ENCODE peak calls at places on chromosomes 7 and 10, in six cellular contexts. One of them, this sample, is unnamed.
A peak's percentile ranks its signal among the peaks of the same experiment; 100 is the strongest.

GRCh38 chr7:155985518-155986427 is 173.5 kb upstream of the SHH start:
- DNase-seq in ELR: no peak
- DNase-seq in body of pancreas: no peak
- DNase-seq in cerebellum: no peak
- DNase-seq in Caki2: no peak
- DNase-seq in Right ventricle myocardium superior: no peak
- DNase-seq in this sample: no peak

GRCh38 chr10:80491251-80492102 is 37.4 kb downstream of the TSPAN14 start:
- DNase-seq in cerebellum: no peak
- DNase-seq in Right ventricle myocardium superior: peak; percentile 61
- DNase-seq in Caki2: peak; percentile 71
- DNase-seq in ELR: no peak
- DNase-seq in body of pancreas: no peak
- DNase-seq in this sample: peak; percentile 24

GRCh38 chr7:85719981-85720963 is 533.4 kb upstream of the SEMA3D start:
- DNase-seq in Caki2: peak; percentile 82
- DNase-seq in cerebellum: no peak
- DNase-seq in body of pancreas: no peak
- DNase-seq in ELR: peak; percentile 38
- DNase-seq in Right ventricle myocardium superior: no peak
- DNase-seq in this sample: no peak

GRCh38 chr7:150896562-150897209 is 44.4 kb downstream of the AOC1 start:
- DNase-seq in cerebellum: no peak
- DNase-seq in body of pancreas: no peak
- DNase-seq in Right ventricle myocardium superior: no peak
- DNase-seq in Caki2: no peak
- DNase-seq in ELR: no peak
- DNase-seq in this sample: no peak

GRCh38 chr10:124997791-124998623 is 56.1 kb downstream of the ZRANB1 start:
- DNase-seq in Caki2: no peak
- DNase-seq in cerebellum: no peak
- DNase-seq in ELR: no peak
- DNase-seq in Right ventricle myocardium superior: no peak
- DNase-seq in body of pancreas: peak; percentile 12
- DNase-seq in this sample: no peak

GRCh38 chr10:36730316-36730715 is 395.1 kb upstream of the ANKRD30A start:
- DNase-seq in Caki2: no peak
- DNase-seq in body of pancreas: no peak
- DNase-seq in ELR: peak; percentile 32
- DNase-seq in cerebellum: no peak
- DNase-seq in Right ventricle myocardium superior: no peak
- DNase-seq in this sample: no peak

GRCh38 chr7:128425851-128426250 is 16.1 kb upstream of the IMPDH1 start:
- DNase-seq in Right ventricle myocardium superior: peak; percentile 70
- DNase-seq in ELR: peak; percentile 57
- DNase-seq in body of pancreas: peak; percentile 73
- DNase-seq in Caki2: peak; percentile 33
- DNase-seq in cerebellum: no peak
- DNase-seq in this sample: peak; percentile 87

GRCh38 chr10:25745976-25746375 is 188.1 kb upstream of the MYO3A start:
- DNase-seq in ELR: no peak
- DNase-seq in body of pancreas: no peak
- DNase-seq in Caki2: no peak
- DNase-seq in Right ventricle myocardium superior: no peak
- DNase-seq in cerebellum: no peak
- DNase-seq in this sample: no peak

GRCh38 chr7:98281757-98282652 is 519 bp downstream of the BRI3 start:
- DNase-seq in Right ventricle myocardium superior: peak; percentile 70
- DNase-seq in ELR: peak; percentile 33
- DNase-seq in body of pancreas: peak; percentile 66
- DNase-seq in cerebellum: peak; percentile 27
- DNase-seq in Caki2: no peak
- DNase-seq in this sample: peak; percentile 46

GRCh38 chr10:78779339-78779955 is 289.3 kb upstream of the ZMIZ1 start:
- DNase-seq in body of pancreas: no peak
- DNase-seq in Right ventricle myocardium superior: no peak
- DNase-seq in Caki2: no peak
- DNase-seq in cerebellum: no peak
- DNase-seq in ELR: no peak
- DNase-seq in this sample: no peak

GRCh38 chr10:115335366-115335765 is 242.2 kb downstream of the ATRNL1 start:
- DNase-seq in Caki2: no peak
- DNase-seq in cerebellum: no peak
- DNase-seq in Right ventricle myocardium superior: no peak
- DNase-seq in body of pancreas: no peak
- DNase-seq in ELR: no peak
- DNase-seq in this sample: no peak

GRCh38 chr10:122468923-122469781 is 7.8 kb downstream of the HTRA1 start:
- DNase-seq in body of pancreas: no peak
- DNase-seq in Caki2: peak; percentile 66
- DNase-seq in ELR: peak; percentile 98
- DNase-seq in cerebellum: no peak
- DNase-seq in Right ventricle myocardium superior: no peak
- DNase-seq in this sample: no peak

GRCh38 chr7:79778786-79779382 is 325.4 kb upstream of the MAGI2 start:
- DNase-seq in Caki2: no peak
- DNase-seq in ELR: peak; percentile 77
- DNase-seq in cerebellum: no peak
- DNase-seq in Right ventricle myocardium superior: no peak
- DNase-seq in body of pancreas: no peak
- DNase-seq in this sample: no peak

GRCh38 chr10:75187961-75188426 is 22.6 kb upstream of the VDAC2 start:
- DNase-seq in cerebellum: peak; percentile 16
- DNase-seq in body of pancreas: peak; percentile 71
- DNase-seq in Right ventricle myocardium superior: no peak
- DNase-seq in Caki2: peak; percentile 52
- DNase-seq in ELR: peak; percentile 79
- DNase-seq in this sample: peak; percentile 64

GRCh38 chr10:129441391-129442009 is 25.5 kb upstream of the MGMT start:
- DNase-seq in Caki2: no peak
- DNase-seq in cerebellum: no peak
- DNase-seq in Right ventricle myocardium superior: no peak
- DNase-seq in ELR: no peak
- DNase-seq in body of pancreas: no peak
- DNase-seq in this sample: no peak

GRCh38 chr7:132564849-132565248 is 11.4 kb downstream of the PLXNA4 start:
- DNase-seq in body of pancreas: no peak
- DNase-seq in Caki2: no peak
- DNase-seq in cerebellum: no peak
- DNase-seq in ELR: no peak
- DNase-seq in Right ventricle myocardium superior: no peak
- DNase-seq in this sample: no peak

GRCh38 chr7:127252736-127253288 is at the start of gene GRM8:
- DNase-seq in Caki2: peak; percentile 70
- DNase-seq in body of pancreas: peak; percentile 29
- DNase-seq in Right ventricle myocardium superior: peak; percentile 58
- DNase-seq in cerebellum: peak; percentile 32
- DNase-seq in ELR: peak; percentile 47
- DNase-seq in this sample: peak; percentile 39

GRCh38 chr7:132110692-132111091 is 465.6 kb downstream of the PLXNA4 start:
- DNase-seq in Right ventricle myocardium superior: no peak
- DNase-seq in Caki2: no peak
- DNase-seq in body of pancreas: no peak
- DNase-seq in ELR: no peak
- DNase-seq in cerebellum: no peak
- DNase-seq in this sample: no peak

GRCh38 chr7:113880467-113881040 is 38.3 kb downstream of the PPP1R3A start:
- DNase-seq in body of pancreas: no peak
- DNase-seq in cerebellum: no peak
- DNase-seq in Caki2: no peak
- DNase-seq in Right ventricle myocardium superior: no peak
- DNase-seq in ELR: no peak
- DNase-seq in this sample: no peak

GRCh38 chr7:35908305-35909223 is 107.7 kb downstream of the SEPTIN7 start:
- DNase-seq in body of pancreas: no peak
- DNase-seq in ELR: no peak
- DNase-seq in Right ventricle myocardium superior: peak; percentile 62
- DNase-seq in Caki2: no peak
- DNase-seq in cerebellum: peak; percentile 14
- DNase-seq in this sample: no peak

GRCh38 chr7:28346972-28347371 is 65.3 kb upstream of the CREB5 start:
- DNase-seq in body of pancreas: no peak
- DNase-seq in Caki2: no peak
- DNase-seq in ELR: no peak
- DNase-seq in cerebellum: no peak
- DNase-seq in Right ventricle myocardium superior: no peak
- DNase-seq in this sample: no peak

GRCh38 chr10:119770928-119771327 is 45.1 kb downstream of the INPP5F start:
- DNase-seq in ELR: peak; percentile 17
- DNase-seq in Right ventricle myocardium superior: no peak
- DNase-seq in body of pancreas: no peak
- DNase-seq in cerebellum: peak; percentile 15
- DNase-seq in Caki2: no peak
- DNase-seq in this sample: no peak

GRCh38 chr7:156920076-156920475 is 27.1 kb upstream of the LMBR1 start:
- DNase-seq in cerebellum: no peak
- DNase-seq in Right ventricle myocardium superior: no peak
- DNase-seq in Caki2: no peak
- DNase-seq in body of pancreas: no peak
- DNase-seq in ELR: no peak
- DNase-seq in this sample: no peak

GRCh38 chr7:29281782-29282541 is 87.4 kb downstream of the CHN2 start:
- DNase-seq in Caki2: no peak
- DNase-seq in ELR: peak; percentile 3
- DNase-seq in Right ventricle myocardium superior: peak; percentile 48
- DNase-seq in body of pancreas: no peak
- DNase-seq in cerebellum: peak; percentile 53
- DNase-seq in this sample: no peak

GRCh38 chr10:109978481-109978880 is 29.3 kb upstream of the ADD3 start:
- DNase-seq in body of pancreas: peak; percentile 68
- DNase-seq in Right ventricle myocardium superior: no peak
- DNase-seq in Caki2: no peak
- DNase-seq in cerebellum: no peak
- DNase-seq in ELR: peak; percentile 56
- DNase-seq in this sample: peak; percentile 45

GRCh38 chr7:37259381-37259821 is 189.3 kb downstream of the ELMO1 start:
- DNase-seq in ELR: no peak
- DNase-seq in Right ventricle myocardium superior: no peak
- DNase-seq in body of pancreas: no peak
- DNase-seq in Caki2: no peak
- DNase-seq in cerebellum: no peak
- DNase-seq in this sample: no peak

GRCh38 chr10:33370434-33370930 is 36.0 kb upstream of the NRP1 start:
- DNase-seq in ELR: peak; percentile 30
- DNase-seq in body of pancreas: no peak
- DNase-seq in cerebellum: no peak
- DNase-seq in Right ventricle myocardium superior: no peak
- DNase-seq in Caki2: no peak
- DNase-seq in this sample: no peak

GRCh38 chr10:132538031-132538789 is 623 bp downstream of the INPP5A start:
- DNase-seq in body of pancreas: peak; percentile 51
- DNase-seq in Caki2: no peak
- DNase-seq in Right ventricle myocardium superior: peak; percentile 45
- DNase-seq in ELR: peak; percentile 24
- DNase-seq in cerebellum: no peak
- DNase-seq in this sample: peak; percentile 26

GRCh38 chr7:48426966-48427555 is 255.8 kb downstream of the ABCA13 start:
- DNase-seq in cerebellum: no peak
- DNase-seq in Caki2: peak; percentile 97
- DNase-seq in body of pancreas: no peak
- DNase-seq in Right ventricle myocardium superior: no peak
- DNase-seq in ELR: peak; percentile 67
- DNase-seq in this sample: no peak

GRCh38 chr7:43513236-43513635 is 69.7 kb upstream of the STK17A start:
- DNase-seq in ELR: no peak
- DNase-seq in cerebellum: peak; percentile 32
- DNase-seq in Right ventricle myocardium superior: no peak
- DNase-seq in Caki2: no peak
- DNase-seq in body of pancreas: no peak
- DNase-seq in this sample: no peak

GRCh38 chr7:100632951-100633717 is 8.2 kb downstream of the TFR2 start:
- DNase-seq in Caki2: peak; percentile 28
- DNase-seq in body of pancreas: no peak
- DNase-seq in ELR: no peak
- DNase-seq in cerebellum: peak; percentile 51
- DNase-seq in Right ventricle myocardium superior: peak; percentile 62
- DNase-seq in this sample: peak; percentile 61

GRCh38 chr10:90846746-90847145 is 11.1 kb downstream of the HTR7 start:
- DNase-seq in Right ventricle myocardium superior: no peak
- DNase-seq in ELR: no peak
- DNase-seq in cerebellum: no peak
- DNase-seq in body of pancreas: no peak
- DNase-seq in Caki2: no peak
- DNase-seq in this sample: no peak

GRCh38 chr7:27734583-27734982 is 5.4 kb upstream of the TAX1BP1 start:
- DNase-seq in Caki2: no peak
- DNase-seq in ELR: no peak
- DNase-seq in Right ventricle myocardium superior: no peak
- DNase-seq in body of pancreas: no peak
- DNase-seq in cerebellum: no peak
- DNase-seq in this sample: no peak

GRCh38 chr7:83362786-83363185 is 200.1 kb upstream of the PCLO start:
- DNase-seq in cerebellum: no peak
- DNase-seq in body of pancreas: no peak
- DNase-seq in ELR: no peak
- DNase-seq in Caki2: no peak
- DNase-seq in Right ventricle myocardium superior: no peak
- DNase-seq in this sample: no peak

This sample was measured in stomach.